ENCODE peak calls at places on chromosome 2, in four cellular contexts. E, K, D and O are unnamed samples. For H3K4me1, the result is how much of the 10 kb centered on the place peaks cover.

GRCh38 chr2:204024503-204024902 is 87.9 kb downstream of the ICOS start:
- DNase-seq in E (peak), K (no peak), D (peak), O (no peak)

GRCh38 chr2:9288681-9289338 is 82.2 kb downstream of the ASAP2 start:
- DNase-seq in E (no peak), K (no peak), D (no peak), O (no peak)

GRCh38 chr2:68825891-68826290 is 45.3 kb downstream of the BMP10 start:
- DNase-seq in E (no peak), K (no peak), D (no peak), O (no peak)

GRCh38 chr2:213251618-213252017 is 32.6 kb upstream of the SPAG16 start:
- DNase-seq in E (no peak), K (no peak), D (peak), O (no peak)

GRCh38 chr2:109419960-109420370 is 193.8 kb downstream of the SEPTIN10 start:
- DNase-seq in E (no peak), K (no peak), D (no peak), O (no peak)

GRCh38 chr2:127584516-127585033 is 49.1 kb downstream of the MYO7B start:
- DNase-seq in E (no peak), K (no peak), D (no peak), O (no peak)

GRCh38 chr2:7111626-7112025 is 194.4 kb downstream of the RNF144A start:
- DNase-seq in E (no peak), K (no peak), D (no peak), O (no peak)

GRCh38 chr2:240369725-240370585 is 65.5 kb upstream of the GPC1 start:
- DNase-seq in E (peak), K (no peak), D (peak), O (peak)

GRCh38 chr2:239269173-239269865 is 131.5 kb downstream of the HDAC4 start:
- DNase-seq in E (no peak), K (no peak), D (no peak), O (no peak)

GRCh38 chr2:177334940-177335543 is 57.5 kb upstream of the AGPS start:
- DNase-seq in E (peak), K (no peak), D (peak), O (no peak)

GRCh38 chr2:2769481-2770431 is 438.7 kb upstream of the MYT1L start:
- DNase-seq in E (no peak), K (no peak), D (peak), O (peak)

DNA sequence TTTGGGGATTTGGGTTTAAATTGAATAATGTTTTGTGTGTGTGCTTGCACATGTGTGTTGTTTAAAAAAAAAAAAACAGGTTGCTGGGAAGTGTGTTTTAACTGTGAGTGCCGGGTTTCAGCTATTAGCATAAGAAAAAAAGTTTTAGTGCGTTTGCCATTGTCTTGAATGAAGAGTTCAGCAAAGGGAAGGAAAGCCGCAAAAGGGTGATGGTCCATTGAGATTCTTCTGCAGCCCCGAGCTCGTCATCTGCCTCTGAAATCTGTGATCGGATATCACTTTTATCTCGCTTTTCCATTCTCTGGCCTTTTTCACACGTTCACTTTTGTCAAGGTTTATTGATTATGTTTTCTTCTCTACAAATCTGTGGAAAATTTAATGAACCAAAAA is 4.7 kb downstream of the GLI2 start:
- DNase-seq in E (no peak), K (no peak), D (no peak), O (no peak)
- H3K4me1 ChIP-seq in E (under half), K (under half), D (under half), O (under half)

DNA sequence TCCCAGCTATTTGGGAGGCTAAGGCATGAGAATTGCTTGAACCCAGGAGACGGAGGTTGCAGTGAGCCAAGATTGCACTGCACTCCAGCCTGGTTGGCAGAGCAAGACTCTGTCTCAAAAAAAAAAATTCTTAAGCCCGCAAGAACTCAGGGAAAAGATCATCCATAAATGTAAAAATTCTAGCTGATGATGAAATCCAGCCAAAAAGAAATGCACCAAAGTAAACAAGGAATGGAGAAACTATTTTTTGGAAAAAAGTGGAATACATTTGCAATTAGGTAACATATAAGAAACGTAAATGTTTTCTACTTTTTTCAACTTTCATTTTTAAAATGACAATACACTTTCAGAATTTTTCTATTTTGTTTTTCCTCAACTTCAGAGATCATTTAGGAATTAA is 61.3 kb downstream of the ASXL2 start:
- DNase-seq in E (no peak), K (no peak), D (no peak), O (no peak)
- TF ChIP-seq CTCF in E (no peak), K (no peak), D (no peak), O (no peak)

GRCh38 chr2:237202288-237203030 is 116.8 kb downstream of the COPS8 start:
- DNase-seq in E (no peak), K (no peak), D (no peak), O (no peak)

GRCh38 chr2:237200462-237200861 is 114.8 kb downstream of the COPS8 start:
- DNase-seq in E (no peak), K (no peak), D (no peak), O (no peak)

GRCh38 chr2:237199577-237199976 is 113.9 kb downstream of the COPS8 start:
- DNase-seq in E (no peak), K (no peak), D (no peak), O (no peak)

GRCh38 chr2:237199082-237199481 is 113.4 kb downstream of the COPS8 start:
- DNase-seq in E (no peak), K (no peak), D (no peak), O (no peak)

GRCh38 chr2:237201461-237202287 is 116.0 kb downstream of the COPS8 start:
- DNase-seq in E (peak), K (no peak), D (no peak), O (peak)
- H3K4me1 ChIP-seq in E (under half), K (under half), D (under half), O (under half)

GRCh38 chr2:234307322-234307961 is 189.4 kb downstream of the ARL4C start:
- DNase-seq in E (no peak), K (no peak), D (no peak), O (no peak)

GRCh38 chr2:234308814-234309195 is 188.1 kb downstream of the ARL4C start:
- DNase-seq in E (no peak), K (no peak), D (no peak), O (peak)

GRCh38 chr2:234310166-234310565 is 186.7 kb downstream of the ARL4C start:
- DNase-seq in E (no peak), K (no peak), D (no peak), O (no peak)

GRCh38 chr2:234308073-234308813 is 188.6 kb downstream of the ARL4C start:
- DNase-seq in E (no peak), K (no peak), D (no peak), O (no peak)

DNA sequence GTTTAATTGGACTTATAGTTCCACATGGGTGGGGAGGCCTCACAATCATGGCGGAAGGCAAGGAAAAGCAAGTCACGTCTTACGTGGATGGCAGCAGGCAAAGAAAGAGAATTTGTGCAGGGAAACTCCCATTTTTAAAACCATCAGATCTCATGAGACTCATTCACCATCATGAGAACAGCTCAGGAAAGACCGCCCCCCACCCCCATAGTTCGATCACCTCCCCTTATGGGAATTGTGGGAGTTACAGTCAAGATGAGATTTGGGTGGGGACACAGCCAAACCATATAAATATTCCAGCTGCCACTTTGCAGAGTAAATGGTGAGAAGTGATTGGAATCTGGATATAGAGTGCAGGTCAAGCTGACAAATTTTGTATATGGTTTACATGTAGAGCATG is 187.4 kb downstream of the ARL4C start:
- DNase-seq in E (no peak), K (no peak), D (no peak), O (no peak)
- TF ChIP-seq CTCF in E (no peak), K (no peak), D (no peak), O (no peak)

GRCh38 chr2:62305421-62306176 is 109.7 kb downstream of the B3GNT2 start:
- DNase-seq in E (no peak), K (no peak), D (peak), O (no peak)
- H3K4me1 ChIP-seq in E (under half), K (half or more), D (under half), O (half or more)

DNA sequence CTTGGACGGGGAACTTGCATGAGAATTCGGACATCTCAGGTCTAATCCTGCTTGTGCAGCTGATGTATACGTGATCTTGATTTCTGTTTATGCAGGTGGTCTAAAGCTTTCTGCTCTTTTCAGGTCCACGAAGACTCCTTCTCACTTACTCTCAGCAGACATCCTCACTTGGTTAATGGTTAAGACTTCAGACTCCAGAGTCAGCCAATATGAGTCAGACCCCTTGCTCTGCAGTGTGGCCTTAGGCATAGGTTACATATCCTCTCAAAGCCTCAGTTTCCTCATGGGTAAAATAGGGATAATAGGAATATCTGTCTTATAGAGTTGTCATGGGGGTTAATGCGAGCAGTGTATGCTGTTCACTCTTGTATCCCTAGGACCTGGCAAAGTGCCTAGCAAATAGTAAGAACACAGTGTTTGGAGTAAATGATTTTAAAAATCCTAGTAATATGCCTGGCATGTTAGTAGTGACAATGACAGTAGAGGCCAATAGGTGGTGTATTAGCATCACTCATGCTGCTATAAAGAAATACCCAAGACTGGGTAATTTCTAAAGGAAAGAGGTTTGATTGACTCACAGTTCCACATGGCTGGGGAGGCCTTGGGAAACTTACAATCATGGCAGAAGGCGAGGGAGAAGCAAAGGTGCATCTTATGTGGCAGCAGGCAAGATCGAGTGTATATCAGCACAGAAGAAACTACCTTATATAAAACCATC is 42.3 kb downstream of the XRCC5 start:
- DNase-seq in E (no peak), K (no peak), D (no peak), O (no peak)
- TF ChIP-seq CTCF in E (no peak), K (no peak), D (peak), O (no peak)